ENCODE peak calls at places on chromosome 2, in five cellular contexts. G is neuronal stem cell, K is LNCaP clone FGC, S is tibial nerve, C is fibroblast of the aortic adventitia. A is an unnamed sample.

GRCh38 chr2:38155025-38155424 is 79.1 kb upstream of the CYP1B1 start:
- DNase-seq in G (no peak), K (no peak), S (no peak), C (no peak), A (no peak)

GRCh38 chr2:13650586-13651180 is 933.9 kb downstream of the TRIB2 start:
- DNase-seq in C (no peak), S (no peak), K (no peak), G (no peak), A (no peak)

GRCh38 chr2:152097291-152098032 is 1.4 kb downstream of the CACNB4 start:
- DNase-seq in S (no peak), K (no peak), G (peak), C (peak), A (peak)

GRCh38 chr2:225008935-225009334 is 33.3 kb downstream of the DOCK10 start:
- DNase-seq in G (no peak), K (no peak), C (no peak), S (no peak), A (no peak)

GRCh38 chr2:63710732-63711131 is 122.0 kb downstream of the MDH1 start:
- DNase-seq in K (no peak), G (no peak), S (no peak), C (no peak), A (no peak)

GRCh38 chr2:16368328-16368727 is 297.3 kb downstream of the CYRIA start:
- DNase-seq in G (no peak), S (no peak), K (no peak), C (no peak), A (no peak)

GRCh38 chr2:20509766-20510490 is 63.1 kb downstream of the RHOB start:
- DNase-seq in K (no peak), G (no peak), C (peak), S (no peak), A (peak)

GRCh38 chr2:74414913-74415761 is 6.3 kb downstream of the C2orf81 start:
- DNase-seq in S (peak), C (no peak), K (no peak), G (no peak), A (peak)

GRCh38 chr2:66463206-66463605 is 28.3 kb downstream of the MEIS1 start:
- DNase-seq in C (peak), K (no peak), S (no peak), G (no peak), A (peak)

GRCh38 chr2:177392373-177393246 is at the start of gene AGPS:
- DNase-seq in C (peak), S (peak), G (peak), K (no peak), A (peak)

GRCh38 chr2:12317853-12318426 is 398.8 kb upstream of the TRIB2 start:
- DNase-seq in C (peak), G (no peak), S (no peak), K (no peak), A (peak)

GRCh38 chr2:62801814-62802524 is 96.5 kb downstream of the EHBP1 start:
- DNase-seq in S (no peak), K (no peak), G (no peak), C (no peak), A (no peak)

GRCh38 chr2:147843421-147843863 is 1.4 kb upstream of the ACVR2A start:
- DNase-seq in S (no peak), C (no peak), K (no peak), G (no peak), A (no peak)

GRCh38 chr2:75728614-75729419 is 18.1 kb upstream of the GCFC2 start:
- DNase-seq in G (no peak), S (no peak), K (no peak), C (no peak), A (no peak)

GRCh38 chr2:47618272-47618552 is 164.7 kb upstream of the MSH6 start:
- DNase-seq in G (no peak), K (no peak), S (no peak), C (no peak), A (no peak)

GRCh38 chr2:120856421-120856862 is 120.8 kb downstream of the GLI2 start:
- DNase-seq in S (no peak), G (peak), C (peak), K (no peak), A (peak)

GRCh38 chr2:226564667-226565066 is 235.0 kb downstream of the IRS1 start:
- DNase-seq in G (no peak), C (no peak), S (no peak), K (no peak), A (no peak)

GRCh38 chr2:99336780-99337163 is 417 bp upstream of the EIF5B start:
- DNase-seq in G (no peak), K (no peak), S (no peak), C (no peak), A (no peak)

GRCh38 chr2:108927936-108928659 is 60.9 kb downstream of the EDAR start:
- DNase-seq in G (peak), C (peak), K (no peak), S (peak), A (peak)

GRCh38 chr2:240278661-240279060 is 138.2 kb upstream of the OTOS start:
- DNase-seq in C (peak), K (no peak), S (no peak), G (no peak), A (peak)

GRCh38 chr2:133198678-133199077 is 369.6 kb downstream of the NCKAP5 start:
- DNase-seq in G (no peak), C (no peak), S (no peak), K (no peak), A (no peak)

GRCh38 chr2:196459539-196459938 is 180.0 kb upstream of the CCDC150 start:
- DNase-seq in G (no peak), K (no peak), C (peak), S (no peak), A (peak)

GRCh38 chr2:69464575-69464974 is 27.3 kb upstream of the NFU1 start:
- DNase-seq in G (no peak), K (no peak), S (peak), C (peak), A (peak)

GRCh38 chr2:128642801-128643200 is 324.1 kb upstream of the HS6ST1 start:
- DNase-seq in S (no peak), K (no peak), C (no peak), G (no peak), A (no peak)

GRCh38 chr2:120622886-120623753 is 112.5 kb upstream of the GLI2 start:
- DNase-seq in S (no peak), C (no peak), G (no peak), K (no peak), A (no peak)

GRCh38 chr2:142170847-142171246 is 40.0 kb upstream of the LRP1B start:
- DNase-seq in K (no peak), G (no peak), S (no peak), C (no peak), A (no peak)

GRCh38 chr2:85584354-85584856 is at the start of gene VAMP5:
- DNase-seq in S (no peak), K (no peak), G (no peak), C (no peak), A (peak)

GRCh38 chr2:53500181-53500580 is 267.4 kb upstream of the CHAC2 start:
- DNase-seq in C (no peak), G (no peak), S (no peak), K (no peak), A (no peak)

GRCh38 chr2:39737661-39738060 is 41.4 kb downstream of the THUMPD2 start:
- DNase-seq in G (no peak), K (no peak), S (no peak), C (peak), A (peak)

GRCh38 chr2:86414996-86415395 is 26.2 kb upstream of the KDM3A start:
- DNase-seq in C (no peak), S (no peak), K (no peak), G (no peak), A (no peak)

GRCh38 chr2:96540136-96540535 is 3.6 kb downstream of the ARID5A start:
- DNase-seq in G (no peak), S (no peak), C (peak), K (no peak), A (peak)

GRCh38 chr2:203870481-203870880 is 2.9 kb downstream of the CTLA4 start:
- DNase-seq in S (no peak), G (no peak), C (no peak), K (no peak), A (no peak)
- H3K4me3 ChIP-seq in S (no peak), G (no peak), C (no peak), K (no peak), A (no peak)

DNA sequence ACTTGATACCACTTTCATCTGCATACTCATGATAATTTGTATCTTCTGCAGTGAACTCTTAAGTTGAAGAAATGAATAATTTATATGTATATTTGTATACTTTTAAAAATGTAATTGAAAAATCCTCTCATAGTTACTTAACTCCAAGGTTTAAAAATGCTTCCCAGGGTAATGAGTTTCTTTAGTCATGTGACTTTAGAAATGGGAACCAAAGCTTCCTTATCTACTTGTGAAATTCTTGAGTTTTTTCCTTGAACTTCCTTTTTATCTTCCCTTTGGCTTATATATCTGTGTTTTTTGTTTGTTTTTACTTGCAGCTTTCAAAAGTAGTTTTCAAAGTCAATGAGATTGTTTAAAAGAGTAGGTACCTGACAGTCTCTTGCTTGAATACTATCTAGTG is 4.5 kb downstream of the CFLAR start:
- DNase-seq in C (no peak), S (no peak), K (no peak), G (no peak), A (no peak)
- H3K4me3 ChIP-seq in C (no peak), S (peak), K (no peak), G (no peak), A (peak)

GRCh38 chr2:71896385-71897144 is 251.1 kb downstream of the CYP26B1 start:
- DNase-seq in C (no peak), K (no peak), G (no peak), S (no peak), A (no peak)
- H3K4me3 ChIP-seq in C (no peak), K (no peak), G (no peak), S (no peak), A (no peak)

DNA sequence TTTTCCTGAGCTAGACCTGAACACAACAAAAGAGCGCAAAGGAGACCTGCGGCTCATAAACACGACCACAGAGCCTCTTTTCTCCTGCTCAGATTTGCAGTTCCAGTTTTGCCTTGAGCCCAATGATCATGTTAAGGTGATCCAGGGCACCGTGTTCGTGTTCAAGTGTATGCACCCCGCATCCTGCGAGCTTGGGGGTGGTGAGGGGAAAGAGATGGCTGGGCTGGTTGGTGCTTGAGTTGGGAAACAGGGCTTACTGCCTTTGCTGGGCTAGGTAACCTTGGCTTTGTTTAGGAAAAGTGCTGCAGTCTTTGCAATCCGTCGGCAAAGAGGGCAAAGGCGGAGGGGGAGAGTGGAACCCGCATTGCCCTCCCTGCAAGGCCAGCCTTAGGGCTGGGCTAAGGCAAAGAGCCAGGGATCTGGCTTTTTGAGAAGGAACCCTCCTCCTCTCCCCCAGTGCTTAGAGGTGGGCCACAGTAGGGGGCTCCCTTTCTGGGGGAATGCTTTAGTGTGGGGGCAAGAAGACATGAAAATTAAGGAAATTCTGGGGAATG is 1.3 kb downstream of the HOXD10 start:
- DNase-seq in K (no peak), G (no peak), C (no peak), S (no peak), A (no peak)
- H3K4me3 ChIP-seq in K (no peak), G (peak), C (no peak), S (no peak), A (peak)

A was measured in fibroblast of villous mesenchyme.